ENCODE peak calls at places on chromosomes 4 and X, in five cellular contexts. C is cardiac muscle cell, Q is ovary, W is keratinocyte, X is DND-41. A is an unnamed sample. For H3K36me3, the result is how much of the 10 kb centered on the place peaks cover.

GRCh38 chrX:134634691-134635090 is 23.6 kb downstream of the PLAC1 start:
- DNase-seq in C (no peak), Q (no peak), W (no peak), X (no peak), A (no peak)

GRCh38 chr4:6806924-6807676 is 24.6 kb downstream of the KIAA0232 start:
- DNase-seq in C (no peak), Q (no peak), W (no peak), X (no peak), A (no peak)

GRCh38 chr4:38050560-38051350 is 90.6 kb downstream of the PTTG2 start:
- DNase-seq in C (peak), Q (no peak), W (no peak), X (no peak), A (no peak)

GRCh38 chr4:43251760-43252317 is 359.3 kb downstream of the GRXCR1 start:
- DNase-seq in C (no peak), Q (no peak), W (no peak), X (no peak), A (no peak)

GRCh38 chr4:24219171-24219570 is 329.3 kb upstream of the PPARGC1A start:
- DNase-seq in C (no peak), Q (no peak), W (peak), X (no peak), A (no peak)

GRCh38 chr4:6917445-6918241 is 8.0 kb downstream of the TBC1D14 start:
- DNase-seq in C (no peak), Q (peak), W (no peak), X (no peak), A (no peak)

GRCh38 chrX:134406230-134406794 is 53.7 kb upstream of the HPRT1 start:
- DNase-seq in C (peak), Q (no peak), W (no peak), X (no peak), A (no peak)

GRCh38 chr4:15034071-15034764 is 31.9 kb downstream of the CPEB2 start:
- DNase-seq in C (no peak), Q (no peak), W (peak), X (no peak), A (peak)

GRCh38 chrX:4674028-4674782 is 960.8 kb upstream of the PRKX start:
- DNase-seq in C (no peak), Q (no peak), W (no peak), X (no peak), A (no peak)

GRCh38 chr4:24471623-24472510 is 112.5 kb downstream of the DHX15 start:
- DNase-seq in C (peak), Q (peak), W (no peak), X (no peak), A (no peak)

GRCh38 chr4:3408793-3409330 is 32.9 kb upstream of the HGFAC start:
- DNase-seq in C (no peak), Q (peak), W (no peak), X (no peak), A (no peak)

GRCh38 chrX:46582964-46583363 is 9.4 kb downstream of the CHST7 start:
- DNase-seq in C (no peak), Q (no peak), W (peak), X (no peak), A (peak)

GRCh38 chr4:7769936-7770674 is 169.6 kb downstream of the AFAP1 start:
- DNase-seq in C (peak), Q (no peak), W (no peak), X (no peak), A (no peak)

DNA sequence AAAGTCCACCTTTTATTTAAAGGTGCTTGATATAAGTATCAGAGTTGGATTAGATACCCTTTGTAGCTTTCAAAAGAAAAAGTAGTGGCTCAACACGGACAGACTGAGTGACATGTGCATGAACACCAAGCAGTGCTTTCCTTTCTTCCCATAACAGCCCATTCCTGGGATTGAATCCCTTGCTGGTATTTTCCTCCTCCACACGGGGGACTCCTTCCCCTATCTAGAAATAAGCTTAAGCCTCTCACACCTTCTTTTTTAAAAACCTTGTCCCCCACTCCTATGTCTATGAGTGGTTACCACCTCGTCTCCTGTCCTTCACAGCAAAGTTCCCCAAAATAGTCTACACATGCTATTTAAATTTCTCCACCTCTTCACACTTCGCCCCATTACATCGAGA is 5.1 kb downstream of the AP1S2 start:
- DNase-seq in C (peak), Q (no peak), W (no peak), X (no peak), A (no peak)
- TF ChIP-seq CTCF in C (peak), Q (no peak), W (peak), X (no peak), A (no peak)

GRCh38 chr4:1708581-1708980 is 3.5 kb downstream of the SLBP start:
- DNase-seq in C (no peak), Q (no peak), W (no peak), X (no peak), A (no peak)
- H3K36me3 ChIP-seq in C (under half), Q (under half), W (under half), X (half or more), A (under half)

GRCh38 chr4:35525192-35525978 is 718.9 kb downstream of the ARAP2 start:
- DNase-seq in C (no peak), Q (no peak), W (no peak), X (no peak), A (no peak)
- H3K4me3 ChIP-seq in C (no peak), Q (no peak), W (no peak), X (no peak), A (no peak)

GRCh38 chrX:13776387-13776786 is 40.5 kb downstream of the GPM6B start:
- DNase-seq in C (no peak), Q (no peak), W (no peak), X (no peak), A (no peak)

GRCh38 chrX:13775837-13776236 is 41.1 kb downstream of the GPM6B start:
- DNase-seq in C (no peak), Q (no peak), W (no peak), X (no peak), A (no peak)

GRCh38 chrX:13770013-13770412 is 35.5 kb downstream of the OFD1 start:
- DNase-seq in C (no peak), Q (no peak), W (no peak), X (no peak), A (no peak)

GRCh38 chrX:13778916-13779315 is 38.0 kb downstream of the GPM6B start:
- DNase-seq in C (no peak), Q (no peak), W (no peak), X (no peak), A (no peak)

GRCh38 chrX:13774696-13775095 is 40.1 kb downstream of the OFD1 start:
- DNase-seq in C (no peak), Q (no peak), W (no peak), X (no peak), A (no peak)
- TF ChIP-seq CTCF in C (no peak), Q (no peak), W (no peak), X (no peak), A (no peak)